ENCODE peak calls at places on chromosomes 4 and X, in four cellular contexts. I, T, S and F are unnamed samples.

GRCh38 chrX:120647127-120647526 is 17.3 kb upstream of the C1GALT1C1 start:
- DNase-seq in I (no peak), T (no peak), S (no peak), F (no peak)

GRCh38 chrX:95762716-95763115 is 921.9 kb upstream of the DIAPH2 start:
- DNase-seq in I (peak; percentile 4), T (no peak), S (no peak), F (peak; percentile 42)

GRCh38 chr4:15162465-15163283 is 160.4 kb downstream of the CPEB2 start:
- DNase-seq in I (peak; percentile 41), T (peak; percentile 49), S (peak; percentile 53), F (no peak)

GRCh38 chrX:123859409-123859827 is 435 bp upstream of the XIAP start:
- DNase-seq in I (no peak), T (no peak), S (no peak), F (no peak)

GRCh38 chr4:95290702-95291101 is 258.1 kb downstream of the UNC5C start:
- DNase-seq in I (no peak), T (no peak), S (no peak), F (no peak)

GRCh38 chr4:7398104-7398423 is 36.7 kb downstream of the PSAPL1 start:
- DNase-seq in I (peak; percentile 74), T (peak; percentile 25), S (peak; percentile 59), F (peak; percentile 50)

GRCh38 chr4:1748465-1748995 is 27.2 kb downstream of the TACC3 start:
- DNase-seq in I (peak; percentile 92), T (peak; percentile 38), S (peak; percentile 41), F (peak; percentile 88)

GRCh38 chrX:103309860-103310591 is 764 bp downstream of the BEX2 start:
- DNase-seq in I (peak; percentile 3), T (no peak), S (no peak), F (no peak)

GRCh38 chr4:52704676-52705075 is 45.6 kb upstream of the USP46 start:
- DNase-seq in I (no peak), T (no peak), S (no peak), F (no peak)

GRCh38 chr4:76590847-76591281 is 155.8 kb downstream of the SHROOM3 start:
- DNase-seq in I (no peak), T (peak; percentile 87), S (peak; percentile 58), F (no peak)

GRCh38 chrX:153379508-153379907 is 21.6 kb downstream of the PNMA6E start:
- DNase-seq in I (no peak), T (no peak), S (no peak), F (no peak)